ENCODE peak calls at places on chromosomes 5 and 9, in five cellular contexts. F, M, Z, T and Y are unnamed samples.
A peak's percentile ranks its signal among the peaks of the same experiment; 100 is the strongest.

GRCh38 chr5:139667001-139667729 is 19.0 kb downstream of the CXXC5 start:
- DNase-seq in F (no peak), M (no peak), Z (no peak), T (no peak), Y (no peak)

GRCh38 chr5:139272471-139273321 is 20.8 kb upstream of the MATR3 start:
- DNase-seq in F (peak; percentile 84), M (peak; percentile 68), Z (peak; percentile 62), T (peak; percentile 27), Y (no peak)

GRCh38 chr5:38816083-38817030 is 29.5 kb upstream of the OSMR start:
- DNase-seq in F (no peak), M (no peak), Z (no peak), T (no peak), Y (no peak)

GRCh38 chr5:114346171-114346570 is 15.7 kb upstream of the KCNN2 start:
- DNase-seq in F (no peak), M (no peak), Z (no peak), T (no peak), Y (no peak)

GRCh38 chr9:87675906-87676515 is 49.9 kb upstream of the CTSL start:
- DNase-seq in F (peak; percentile 68), M (no peak), Z (no peak), T (no peak), Y (no peak)

GRCh38 chr9:129027685-129028191 is 393 bp downstream of the SH3GLB2 start:
- DNase-seq in F (peak; percentile 94), M (no peak), Z (no peak), T (no peak), Y (no peak)

GRCh38 chr9:2220036-2220435 is 204.9 kb downstream of the SMARCA2 start:
- DNase-seq in F (no peak), M (no peak), Z (no peak), T (no peak), Y (no peak)

GRCh38 chr5:124677376-124677998 is 69.0 kb downstream of the ZNF608 start:
- DNase-seq in F (no peak), M (no peak), Z (peak; percentile 47), T (peak; percentile 69), Y (no peak)

GRCh38 chr5:133289686-133290367 is 238.0 kb downstream of the HSPA4 start:
- DNase-seq in F (no peak), M (no peak), Z (no peak), T (no peak), Y (no peak)

GRCh38 chr5:52994266-52994665 is 5.1 kb downstream of the ITGA2 start:
- DNase-seq in F (no peak), M (no peak), Z (peak; percentile 57), T (no peak), Y (no peak)

GRCh38 chr5:59357421-59357977 is 536.0 kb downstream of the PDE4D start:
- DNase-seq in F (no peak), M (no peak), Z (peak; percentile 8), T (peak; percentile 66), Y (no peak)

GRCh38 chr5:115472601-115473000 is 72.0 kb downstream of the FEM1C start:
- DNase-seq in F (no peak), M (no peak), Z (no peak), T (peak; percentile 65), Y (no peak)

GRCh38 chr5:27093296-27093695 is 54.9 kb upstream of the CDH9 start:
- DNase-seq in F (no peak), M (no peak), Z (no peak), T (no peak), Y (no peak)

GRCh38 chr5:98791928-98792580 is 18.6 kb downstream of the RGMB start:
- DNase-seq in F (no peak), M (no peak), Z (no peak), T (no peak), Y (no peak)

GRCh38 chr9:130343445-130343918 is 77.9 kb downstream of the HMCN2 start:
- DNase-seq in F (no peak), M (no peak), Z (no peak), T (no peak), Y (no peak)

GRCh38 chr9:21585756-21586752 is 103.9 kb upstream of the IFNE start:
- DNase-seq in F (no peak), M (no peak), Z (no peak), T (peak; percentile 50), Y (no peak)

GRCh38 chr5:107523019-107523680 is 147.6 kb downstream of the EFNA5 start:
- DNase-seq in F (no peak), M (no peak), Z (no peak), T (no peak), Y (no peak)

GRCh38 chr5:172141949-172142319 is 46.1 kb downstream of the STK10 start:
- DNase-seq in F (no peak), M (no peak), Z (no peak), T (no peak), Y (no peak)

GRCh38 chr5:129399069-129399468 is 61.0 kb upstream of the ADAMTS19 start:
- DNase-seq in F (no peak), M (no peak), Z (no peak), T (no peak), Y (no peak)

GRCh38 chr5:2355859-2356258 is 395.6 kb downstream of the IRX2 start:
- DNase-seq in F (no peak), M (no peak), Z (no peak), T (no peak), Y (no peak)

GRCh38 chr5:124061663-124062062 is 549.7 kb downstream of the CSNK1G3 start:
- DNase-seq in F (no peak), M (no peak), Z (peak; percentile 28), T (peak; percentile 60), Y (peak; percentile 40)

GRCh38 chr9:86648828-86649170 is 294.6 kb upstream of the TUT7 start:
- DNase-seq in F (peak; percentile 46), M (no peak), Z (no peak), T (no peak), Y (no peak)

GRCh38 chr5:1415626-1416360 is 29.4 kb downstream of the SLC6A3 start:
- DNase-seq in F (no peak), M (no peak), Z (no peak), T (no peak), Y (no peak)

GRCh38 chr9:122661416-122661815 is at the start of gene OR1L1:
- DNase-seq in F (no peak), M (no peak), Z (no peak), T (no peak), Y (no peak)

GRCh38 chr5:144135113-144135762 is 35.2 kb downstream of the YIPF5 start:
- DNase-seq in F (no peak), M (no peak), Z (no peak), T (no peak), Y (no peak)

GRCh38 chr5:114018178-114018577 is 343.7 kb upstream of the KCNN2 start:
- DNase-seq in F (no peak), M (no peak), Z (peak; percentile 1), T (no peak), Y (no peak)

GRCh38 chr5:176611435-176611834 is 1.5 kb upstream of the GPRIN1 start:
- DNase-seq in F (peak; percentile 90), M (peak; percentile 48), Z (peak; percentile 91), T (peak; percentile 93), Y (peak; percentile 57)

GRCh38 chr5:76546497-76547102 is 76.6 kb downstream of the F2RL2 start:
- DNase-seq in F (no peak), M (no peak), Z (no peak), T (no peak), Y (no peak)

GRCh38 chr9:36263662-36264061 is 5.4 kb upstream of the GNE start:
- DNase-seq in F (peak; percentile 13), M (no peak), Z (no peak), T (no peak), Y (no peak)

GRCh38 chr5:180197016-180197702 is 11.9 kb downstream of the RASGEF1C start:
- DNase-seq in F (peak; percentile 49), M (no peak), Z (no peak), T (no peak), Y (no peak)

GRCh38 chr9:126304946-126305370 is 21.7 kb upstream of the MVB12B start:
- DNase-seq in F (peak; percentile 15), M (no peak), Z (no peak), T (no peak), Y (no peak)

GRCh38 chr5:61467766-61468482 is 135.9 kb downstream of the ZSWIM6 start:
- DNase-seq in F (no peak), M (no peak), Z (peak; percentile 66), T (peak; percentile 19), Y (peak; percentile 4)

GRCh38 chr5:64690417-64691151 is at the start of gene SHISAL2B:
- DNase-seq in F (no peak), M (no peak), Z (no peak), T (peak; percentile 20), Y (no peak)

GRCh38 chr5:37056762-37057161 is 180.2 kb downstream of the NIPBL start:
- DNase-seq in F (no peak), M (no peak), Z (no peak), T (no peak), Y (no peak)

GRCh38 chr5:10856646-10857332 is 95.8 kb upstream of the DAP start:
- DNase-seq in F (no peak), M (no peak), Z (peak; percentile 77), T (peak; percentile 37), Y (no peak)

GRCh38 chr5:173278172-173278571 is 43.2 kb upstream of the NKX2-5 start:
- DNase-seq in F (no peak), M (no peak), Z (no peak), T (peak; percentile 23), Y (no peak)

GRCh38 chr5:77437194-77437593 is 54.9 kb downstream of the WDR41 start:
- DNase-seq in F (no peak), M (no peak), Z (no peak), T (no peak), Y (no peak)

GRCh38 chr9:70413427-70413797 is 1.0 kb downstream of the KLF9 start:
- DNase-seq in F (no peak), M (no peak), Z (no peak), T (no peak), Y (no peak)

GRCh38 chr5:18043344-18043743 is 409.1 kb downstream of the TAF11L14 start:
- DNase-seq in F (no peak), M (no peak), Z (no peak), T (no peak), Y (no peak)
- TF ChIP-seq CTCF in F (no peak), M (no peak), Z (no peak), T (no peak), Y (no peak)

GRCh38 chr9:101393135-101393534 is 5.3 kb downstream of the MRPL50 start:
- DNase-seq in F (no peak), M (no peak), Z (no peak), T (no peak), Y (no peak)

GRCh38 chr9:101387871-101388506 is 3.2 kb upstream of the BAAT start:
- DNase-seq in F (no peak), M (no peak), Z (peak; percentile 46), T (peak; percentile 70), Y (no peak)

GRCh38 chr9:101383361-101383760 is 1.4 kb downstream of the BAAT start:
- DNase-seq in F (no peak), M (no peak), Z (no peak), T (no peak), Y (no peak)

GRCh38 chr9:101388507-101388993 is 3.7 kb upstream of the BAAT start:
- DNase-seq in F (no peak), M (no peak), Z (no peak), T (no peak), Y (no peak)
- TF ChIP-seq CTCF in F (no peak), M (peak; percentile 46), Z (peak; percentile 17), T (peak; percentile 60), Y (peak; percentile 24)

GRCh38 chr5:110716247-110717245 is 9.9 kb downstream of the TMEM232 start:
- DNase-seq in F (no peak), M (no peak), Z (no peak), T (no peak), Y (no peak)
- TF ChIP-seq CTCF in F (no peak), M (no peak), Z (no peak), T (no peak), Y (no peak)

GRCh38 chr9:103323699-103324098 is 328.6 kb downstream of the CYLC2 start:
- DNase-seq in F (no peak), M (no peak), Z (no peak), T (no peak), Y (no peak)

GRCh38 chr9:103319979-103320378 is 324.8 kb downstream of the CYLC2 start:
- DNase-seq in F (no peak), M (no peak), Z (no peak), T (no peak), Y (no peak)
- TF ChIP-seq CTCF in F (no peak), M (no peak), Z (no peak), T (no peak), Y (no peak)